ENCODE peak calls at places on chromosome 21, in ten cellular contexts. S, D, M, J, W, I, U, A, V and T are unnamed samples.

GRCh38 chr21:42091899-42092508 is 20.9 kb downstream of the UMODL1 start:
- DNase-seq in A (no peak), W (no peak), V (no peak), M (no peak), U (no peak), I (no peak), D (no peak), J (no peak), S (peak; percentile 75), T (no peak)

GRCh38 chr21:38330671-38331070 is 73.9 kb downstream of the KCNJ15 start:
- DNase-seq in D (no peak), A (no peak), W (no peak), U (no peak), M (no peak), S (no peak), V (no peak), I (no peak), J (no peak), T (no peak)

GRCh38 chr21:32770514-32771133 is 931 bp downstream of the PAXBP1 start:
- DNase-seq in S (no peak), W (no peak), V (no peak), D (peak; percentile 36), U (peak; percentile 33), I (peak; percentile 23), M (no peak), A (peak; percentile 13), J (peak; percentile 14), T (no peak)

GRCh38 chr21:42308161-42308913 is 6.9 kb downstream of the TFF3 start:
- DNase-seq in S (no peak), J (no peak), A (no peak), M (no peak), W (no peak), D (no peak), U (no peak), V (no peak), I (no peak), T (peak; percentile 84)

GRCh38 chr21:41678016-41678935 is 88.6 kb downstream of the RIPK4 start:
- DNase-seq in U (peak; percentile 59), S (peak; percentile 81), W (peak; percentile 67), J (no peak), V (no peak), A (no peak), I (no peak), M (no peak), D (peak; percentile 76), T (peak; percentile 89)

GRCh38 chr21:29217818-29218252 is 80.9 kb upstream of the BACH1 start:
- DNase-seq in I (peak; percentile 98), V (no peak), J (no peak), M (no peak), A (peak; percentile 98), U (peak; percentile 95), D (no peak), W (no peak), S (no peak), T (no peak)

GRCh38 chr21:32520885-32521735 is 64.2 kb downstream of the TCP10L start:
- DNase-seq in S (peak; percentile 95), A (peak; percentile 99), V (peak; percentile 94), J (peak; percentile 88), M (peak; percentile 94), I (peak; percentile 98), D (peak; percentile 68), W (peak; percentile 75), U (peak; percentile 91), T (peak; percentile 77)

GRCh38 chr21:15272171-15272570 is 207.4 kb upstream of the NRIP1 start:
- DNase-seq in I (no peak), D (no peak), U (no peak), V (no peak), W (no peak), J (no peak), M (no peak), S (no peak), A (no peak), T (no peak)

GRCh38 chr21:41961282-41961701 is 7.5 kb upstream of the C2CD2 start:
- DNase-seq in S (no peak), M (no peak), W (no peak), D (no peak), A (no peak), J (no peak), U (peak; percentile 57), V (no peak), I (no peak), T (no peak)

GRCh38 chr21:41369105-41369914 is 7.5 kb downstream of the MX2 start:
- DNase-seq in U (no peak), M (no peak), J (peak; percentile 47), I (peak; percentile 7), A (no peak), D (no peak), S (no peak), V (peak; percentile 74), W (peak; percentile 60), T (no peak)

GRCh38 chr21:41640756-41641509 is 125.9 kb downstream of the RIPK4 start:
- DNase-seq in M (no peak), S (no peak), I (no peak), W (no peak), A (peak; percentile 73), J (no peak), U (peak; percentile 21), D (no peak), V (no peak), T (no peak)

GRCh38 chr21:43015906-43016540 is 41.7 kb downstream of the PKNOX1 start:
- DNase-seq in J (no peak), I (no peak), A (no peak), M (no peak), U (no peak), W (no peak), V (no peak), S (no peak), D (no peak), T (no peak)

GRCh38 chr21:31161157-31161556 is 122.9 kb upstream of the KRTAP19-8 start:
- DNase-seq in S (no peak), U (peak; percentile 50), A (no peak), J (no peak), I (no peak), M (no peak), W (no peak), D (no peak), V (no peak), T (no peak)
- H3K4me3 ChIP-seq in S (peak overlapping the region; percentile 66), U (no peak overlapping the region), A (no peak overlapping the region), J (no peak overlapping the region), I (no peak overlapping the region), M (no peak overlapping the region), W (no peak overlapping the region), D (no peak overlapping the region), V (no peak overlapping the region), T (no peak overlapping the region)

DNA sequence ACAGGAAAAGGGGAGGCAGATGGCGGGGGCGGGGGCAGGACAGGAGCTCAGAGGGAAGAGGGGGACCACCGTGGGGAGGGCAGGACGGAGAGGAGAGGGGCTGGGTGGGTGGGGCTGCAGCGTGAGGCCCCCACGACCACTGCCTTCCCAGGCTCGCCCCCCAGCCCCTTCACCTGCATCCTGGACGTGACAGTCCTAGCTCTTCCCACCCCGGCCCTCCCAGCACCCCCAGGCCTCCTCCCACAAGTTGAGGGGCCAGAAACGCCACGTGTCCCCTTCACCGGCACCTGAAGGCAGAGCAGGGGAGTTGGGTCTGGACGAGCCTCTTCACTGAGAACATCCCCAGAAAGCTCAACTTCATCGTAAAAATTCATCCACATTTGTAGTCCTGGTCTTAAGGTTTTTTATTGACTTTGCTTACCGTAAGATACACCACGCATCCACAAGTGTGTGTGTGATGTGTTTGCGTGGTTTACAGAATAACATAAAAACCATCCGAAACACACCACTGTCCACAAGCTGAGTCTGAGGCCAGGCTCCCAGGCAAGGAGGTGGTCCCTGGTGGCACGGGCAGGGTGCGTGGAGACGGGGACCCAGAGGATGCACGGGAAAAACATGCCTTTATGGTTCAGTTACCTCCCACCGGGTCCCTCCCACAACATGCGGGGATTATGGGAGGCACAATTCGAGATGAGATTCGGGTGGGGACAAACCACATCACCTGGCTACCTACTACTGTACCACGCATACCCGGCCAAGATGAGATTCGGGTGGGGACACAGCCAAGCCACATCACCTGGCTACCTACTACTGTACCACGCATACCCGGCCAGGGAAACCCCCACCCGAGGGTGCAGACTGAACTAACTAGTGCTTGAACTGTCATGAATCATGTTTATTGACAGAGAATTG is 13.9 kb upstream of the COL18A1 start:
- DNase-seq in S (peak; percentile 51), J (no peak), I (no peak), A (no peak), W (peak; percentile 39), V (peak; percentile 14), M (peak; percentile 13), D (no peak), U (no peak), T (no peak)
- TF ChIP-seq CTCF in S (no peak), J (no peak), I (no peak), A (no peak), W (no peak), V (no peak), M (no peak), D (no peak), U (no peak), T (no peak)

GRCh38 chr21:46111193-46111571 is 13.3 kb downstream of the COL6A2 start:
- DNase-seq in U (no peak), M (no peak), D (peak; percentile 21), J (no peak), I (no peak), A (no peak), S (peak; percentile 64), V (peak; percentile 35), W (no peak), T (no peak)
- H3K4me3 ChIP-seq in U (no peak overlapping the region), M (no peak overlapping the region), D (no peak overlapping the region), J (no peak overlapping the region), I (no peak overlapping the region), A (no peak overlapping the region), S (no peak overlapping the region), V (no peak overlapping the region), W (no peak overlapping the region), T (no peak overlapping the region)

GRCh38 chr21:46316708-46317324 is 6.9 kb downstream of the C21orf58 start:
- DNase-seq in A (no peak), V (no peak), D (no peak), S (no peak), J (no peak), U (no peak), W (no peak), I (no peak), M (no peak), T (no peak)
- TF ChIP-seq CTCF in A (no peak), V (no peak), D (no peak), S (no peak), J (no peak), U (no peak), W (no peak), I (no peak), M (no peak), T (no peak)